ENCODE peak calls at places on chromosomes 7 and 10, in seven cellular contexts. S is K562, O is breast epithelium, J is H1, T is Peyer's patch, X is ovary, D is A549. B is an unnamed sample. For H3K4me1, the result is how much of the 10 kb centered on the place peaks cover.

GRCh38 chr10:70492786-70493659 is 14.5 kb downstream of the PALD1 start:
- DNase-seq in S (no peak), O (no peak), J (no peak), T (no peak), X (no peak), D (no peak), B (no peak)

GRCh38 chr10:103661198-103661950 is 167.9 kb downstream of the NEURL1 start:
- DNase-seq in S (no peak), O (peak), J (peak), T (no peak), X (peak), D (no peak), B (peak)

GRCh38 chr10:85674851-85675250 is 691.7 kb downstream of the GRID1 start:
- DNase-seq in S (no peak), O (no peak), J (no peak), T (no peak), X (no peak), D (no peak), B (no peak)

GRCh38 chr10:109062371-109062770 is 860.9 kb downstream of the XPNPEP1 start:
- DNase-seq in S (no peak), O (no peak), J (no peak), T (no peak), X (no peak), D (no peak), B (no peak)

GRCh38 chr10:13003004-13003403 is 1.5 kb upstream of the CCDC3 start:
- DNase-seq in S (no peak), O (no peak), J (no peak), T (no peak), X (no peak), D (no peak), B (no peak)

GRCh38 chr7:37448637-37449331 is at the start of gene ELMO1:
- DNase-seq in S (peak), O (peak), J (peak), T (peak), X (peak), D (peak), B (peak)

GRCh38 chr10:97531401-97531985 is 32.8 kb downstream of the UBTD1 start:
- DNase-seq in S (no peak), O (no peak), J (no peak), T (no peak), X (no peak), D (no peak), B (no peak)

GRCh38 chr10:16910795-16911164 is 93.6 kb upstream of the RSU1 start:
- DNase-seq in S (no peak), O (no peak), J (no peak), T (no peak), X (no peak), D (no peak), B (no peak)

GRCh38 chr10:79435271-79436065 is 10.0 kb downstream of the ZCCHC24 start:
- DNase-seq in S (no peak), O (no peak), J (no peak), T (no peak), X (peak), D (no peak), B (peak)

GRCh38 chr7:158858592-158859503 is 2.5 kb downstream of the DYNC2I1 start:
- DNase-seq in S (peak), O (no peak), J (peak), T (no peak), X (no peak), D (no peak), B (no peak)

GRCh38 chr10:116024479-116024878 is 248.5 kb downstream of the GFRA1 start:
- DNase-seq in S (no peak), O (no peak), J (no peak), T (no peak), X (no peak), D (no peak), B (no peak)

GRCh38 chr7:65946895-65947294 is 35.1 kb downstream of the GUSB start:
- DNase-seq in S (no peak), O (no peak), J (no peak), T (no peak), X (peak), D (no peak), B (no peak)

GRCh38 chr7:84314263-84314662 is 119.7 kb upstream of the SEMA3A start:
- DNase-seq in S (no peak), O (no peak), J (no peak), T (no peak), X (no peak), D (no peak), B (no peak)
- TF ChIP-seq POLR2A in S (no peak), O (no peak), J (no peak), T (no peak), X (no peak), D (no peak), B (no peak)

DNA sequence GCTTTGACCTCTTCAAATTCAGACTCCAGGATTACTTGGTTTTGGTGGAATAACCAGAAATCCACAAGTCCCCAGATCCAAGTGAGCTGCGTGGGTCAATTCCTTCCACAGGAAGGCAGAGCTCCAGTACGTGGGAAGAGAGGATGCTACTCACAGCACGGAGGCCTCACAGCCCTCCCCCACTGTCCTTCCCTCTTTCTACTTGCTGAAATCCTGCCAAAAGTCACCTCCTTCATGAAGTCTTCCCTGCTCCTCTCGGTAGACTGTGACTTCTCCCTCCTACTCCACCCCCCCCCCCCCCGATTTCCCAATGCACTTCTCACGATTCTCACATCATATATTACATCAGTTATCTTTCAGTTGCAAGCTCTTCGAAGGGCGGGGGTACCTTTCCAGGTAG is 12.3 kb downstream of the CAMK2G start:
- DNase-seq in S (no peak), O (no peak), J (no peak), T (no peak), X (no peak), D (no peak), B (no peak)
- TF ChIP-seq CTCF in S (no peak), O (no peak), J (no peak), T (no peak), X (no peak), D (no peak), B (no peak)

GRCh38 chr7:150972746-150973145 is 5.4 kb downstream of the KCNH2 start:
- DNase-seq in S (no peak), O (no peak), J (no peak), T (no peak), X (no peak), D (no peak), B (no peak)
- H3K4me1 ChIP-seq in S (half or more), O (under half), J (under half), T (under half), X (under half), D (under half), B (under half)

GRCh38 chr7:27183682-27184341 is 1.2 kb downstream of the HOXA11 start:
- DNase-seq in S (no peak), O (no peak), J (peak), T (peak), X (no peak), D (no peak), B (peak)

GRCh38 chr7:27185708-27186449 is 847 bp upstream of the HOXA11 start:
- DNase-seq in S (no peak), O (peak), J (peak), T (peak), X (no peak), D (no peak), B (peak)

GRCh38 chr7:27185013-27185707 is at the start of gene HOXA11:
- DNase-seq in S (no peak), O (peak), J (peak), T (no peak), X (no peak), D (no peak), B (peak)

GRCh38 chr7:27182861-27183681 is 2.0 kb downstream of the HOXA11 start:
- DNase-seq in S (no peak), O (peak), J (peak), T (peak), X (no peak), D (no peak), B (peak)

GRCh38 chr7:27184342-27185012 is 555 bp downstream of the HOXA11 start:
- DNase-seq in S (no peak), O (peak), J (peak), T (peak), X (peak), D (peak), B (no peak)
- TF ChIP-seq POLR2A in S (no peak), O (no peak), J (no peak), T (no peak), X (no peak), D (peak), B (no peak)

GRCh38 chr10:121070257-121070656 is 219.1 kb downstream of the WDR11 start:
- DNase-seq in S (peak), O (no peak), J (no peak), T (no peak), X (no peak), D (peak), B (no peak)
- TF ChIP-seq CTCF in S (peak), O (no peak), J (peak), T (no peak), X (no peak), D (peak), B (no peak)

GRCh38 chr7:73829505-73829904 is 1.3 kb upstream of the CLDN4 start:
- DNase-seq in S (no peak), O (no peak), J (no peak), T (no peak), X (no peak), D (no peak), B (no peak)
- H3K4me1 ChIP-seq in S (under half), O (under half), J (under half), T (under half), X (under half), D (half or more), B (under half)

GRCh38 chr7:135745702-135746312 is 2.8 kb downstream of the FAM180A start:
- DNase-seq in S (peak), O (no peak), J (no peak), T (no peak), X (peak), D (peak), B (peak)
- TF ChIP-seq POLR2A in S (no peak), O (no peak), J (no peak), T (no peak), X (no peak), D (no peak), B (no peak)

GRCh38 chr7:55065079-55065478 is 46.3 kb downstream of the EGFR start:
- DNase-seq in S (no peak), O (no peak), J (no peak), T (no peak), X (no peak), D (peak), B (peak)

GRCh38 chr7:55065511-55066229 is 46.9 kb downstream of the EGFR start:
- DNase-seq in S (no peak), O (no peak), J (no peak), T (no peak), X (no peak), D (peak), B (no peak)

GRCh38 chr7:55067748-55068147 is 48.9 kb downstream of the EGFR start:
- DNase-seq in S (no peak), O (no peak), J (no peak), T (no peak), X (no peak), D (no peak), B (no peak)

GRCh38 chr7:55066938-55067337 is 48.1 kb downstream of the EGFR start:
- DNase-seq in S (no peak), O (no peak), J (no peak), T (no peak), X (no peak), D (no peak), B (no peak)

GRCh38 chr7:55066479-55066878 is 47.7 kb downstream of the EGFR start:
- DNase-seq in S (no peak), O (no peak), J (no peak), T (no peak), X (no peak), D (no peak), B (no peak)
- TF ChIP-seq CTCF in S (no peak), O (no peak), J (no peak), T (no peak), X (no peak), D (no peak), B (no peak)

DNA sequence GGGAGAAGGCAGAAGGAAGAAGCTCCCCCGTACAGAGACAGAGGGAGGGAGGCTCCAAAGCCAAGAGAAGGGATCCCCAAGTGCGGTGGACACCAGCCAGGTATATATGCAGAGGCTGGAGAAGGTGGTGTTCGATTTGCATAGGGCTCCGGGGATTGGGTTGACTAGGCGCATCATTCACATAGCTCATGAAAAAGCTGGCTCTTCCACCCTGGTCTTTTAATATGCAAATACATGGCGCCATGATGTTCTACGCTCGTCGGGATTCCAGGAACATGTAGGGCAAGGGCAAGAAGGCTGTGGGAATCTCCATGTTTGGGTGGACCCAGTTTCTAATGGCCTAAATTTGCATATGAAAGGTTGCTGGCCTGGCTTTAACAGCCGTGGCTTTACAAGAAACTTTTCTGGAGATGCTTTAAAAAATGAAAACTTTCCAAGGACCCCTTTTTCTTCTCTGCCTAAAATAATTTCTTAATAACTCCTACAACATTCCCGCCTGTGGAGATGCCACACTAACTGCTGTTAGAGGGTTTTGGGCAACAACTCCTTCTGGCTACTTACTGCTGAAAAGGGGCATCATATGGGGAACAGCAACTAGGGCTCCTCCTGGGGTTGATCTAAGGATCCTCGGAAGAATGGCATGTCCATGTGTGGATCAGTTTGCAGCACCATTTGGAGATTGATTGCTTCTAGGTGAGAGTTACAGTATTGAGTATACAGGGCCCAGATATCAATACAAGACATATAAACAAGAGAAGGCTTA is 28.3 kb downstream of the C1GALT1 start:
- DNase-seq in S (no peak), O (no peak), J (peak), T (no peak), X (no peak), D (no peak), B (no peak)
- H3K4me1 ChIP-seq in S (under half), O (under half), J (under half), T (under half), X (under half), D (under half), B (under half)